ENCODE peak calls at places on chromosomes 6 and 20, in ten cellular contexts. One of them, this sample, is unnamed.
A peak's percentile ranks its signal among the peaks of the same experiment; 100 is the strongest.

GRCh38 chr6:107421696-107422256 is 37.6 kb downstream of the PDSS2 start:
- DNase-seq in GM23338: no peak
- DNase-seq in H7: no peak
- DNase-seq in breast epithelium: no peak
- DNase-seq in effector memory CD4-positive, alpha-beta T cell: no peak
- DNase-seq in pancreas: no peak
- DNase-seq in HL-60: no peak
- DNase-seq in brain microvascular endothelial cell: no peak
- DNase-seq in heart right ventricle: no peak
- DNase-seq in naive thymus-derived CD4-positive, alpha-beta T cell: no peak
- DNase-seq in this sample: no peak

GRCh38 chr6:39543117-39543516 is 182.1 kb downstream of the KIF6 start:
- DNase-seq in pancreas: no peak
- DNase-seq in H7: no peak
- DNase-seq in HL-60: no peak
- DNase-seq in effector memory CD4-positive, alpha-beta T cell: no peak
- DNase-seq in breast epithelium: no peak
- DNase-seq in brain microvascular endothelial cell: no peak
- DNase-seq in naive thymus-derived CD4-positive, alpha-beta T cell: no peak
- DNase-seq in heart right ventricle: peak; percentile 28
- DNase-seq in GM23338: no peak
- DNase-seq in this sample: no peak

GRCh38 chr6:108945686-108946158 is 97.5 kb downstream of the ARMC2 start:
- DNase-seq in effector memory CD4-positive, alpha-beta T cell: no peak
- DNase-seq in H7: peak; percentile 43
- DNase-seq in pancreas: peak; percentile 81
- DNase-seq in breast epithelium: no peak
- DNase-seq in naive thymus-derived CD4-positive, alpha-beta T cell: no peak
- DNase-seq in HL-60: no peak
- DNase-seq in brain microvascular endothelial cell: peak; percentile 35
- DNase-seq in heart right ventricle: peak; percentile 91
- DNase-seq in GM23338: peak; percentile 26
- DNase-seq in this sample: peak; percentile 93

GRCh38 chr6:24117016-24117415 is 9.0 kb upstream of the NRSN1 start:
- DNase-seq in pancreas: no peak
- DNase-seq in HL-60: no peak
- DNase-seq in H7: no peak
- DNase-seq in effector memory CD4-positive, alpha-beta T cell: no peak
- DNase-seq in breast epithelium: no peak
- DNase-seq in heart right ventricle: no peak
- DNase-seq in GM23338: no peak
- DNase-seq in naive thymus-derived CD4-positive, alpha-beta T cell: no peak
- DNase-seq in brain microvascular endothelial cell: no peak
- DNase-seq in this sample: no peak

GRCh38 chr6:138215071-138215470 is 3.2 kb downstream of the PBOV1 start:
- DNase-seq in naive thymus-derived CD4-positive, alpha-beta T cell: no peak
- DNase-seq in GM23338: no peak
- DNase-seq in HL-60: no peak
- DNase-seq in effector memory CD4-positive, alpha-beta T cell: no peak
- DNase-seq in heart right ventricle: no peak
- DNase-seq in pancreas: no peak
- DNase-seq in brain microvascular endothelial cell: no peak
- DNase-seq in H7: no peak
- DNase-seq in breast epithelium: no peak
- DNase-seq in this sample: no peak

GRCh38 chr6:116011520-116011919 is 49.2 kb downstream of the FRK start:
- DNase-seq in naive thymus-derived CD4-positive, alpha-beta T cell: no peak
- DNase-seq in pancreas: no peak
- DNase-seq in effector memory CD4-positive, alpha-beta T cell: no peak
- DNase-seq in breast epithelium: no peak
- DNase-seq in HL-60: no peak
- DNase-seq in heart right ventricle: no peak
- DNase-seq in brain microvascular endothelial cell: no peak
- DNase-seq in GM23338: no peak
- DNase-seq in H7: no peak
- DNase-seq in this sample: no peak

GRCh38 chr20:8132015-8132631 is at the start of gene PLCB1:
- DNase-seq in HL-60: no peak
- DNase-seq in naive thymus-derived CD4-positive, alpha-beta T cell: peak; percentile 70
- DNase-seq in effector memory CD4-positive, alpha-beta T cell: peak; percentile 77
- DNase-seq in H7: peak; percentile 92
- DNase-seq in heart right ventricle: peak; percentile 88
- DNase-seq in breast epithelium: peak; percentile 84
- DNase-seq in brain microvascular endothelial cell: peak; percentile 73
- DNase-seq in GM23338: peak; percentile 96
- DNase-seq in pancreas: peak; percentile 95
- DNase-seq in this sample: peak; percentile 92

GRCh38 chr6:110356778-110357177 is 1.4 kb downstream of the METTL24 start:
- DNase-seq in naive thymus-derived CD4-positive, alpha-beta T cell: no peak
- DNase-seq in effector memory CD4-positive, alpha-beta T cell: no peak
- DNase-seq in breast epithelium: no peak
- DNase-seq in brain microvascular endothelial cell: no peak
- DNase-seq in HL-60: no peak
- DNase-seq in heart right ventricle: no peak
- DNase-seq in H7: no peak
- DNase-seq in GM23338: peak; percentile 30
- DNase-seq in pancreas: no peak
- DNase-seq in this sample: no peak

GRCh38 chr6:21586760-21587181 is 6.8 kb upstream of the SOX4 start:
- DNase-seq in heart right ventricle: no peak
- DNase-seq in naive thymus-derived CD4-positive, alpha-beta T cell: no peak
- DNase-seq in breast epithelium: no peak
- DNase-seq in pancreas: peak; percentile 82
- DNase-seq in HL-60: no peak
- DNase-seq in H7: no peak
- DNase-seq in GM23338: no peak
- DNase-seq in effector memory CD4-positive, alpha-beta T cell: no peak
- DNase-seq in brain microvascular endothelial cell: no peak
- DNase-seq in this sample: no peak

GRCh38 chr20:37505263-37506165 is 15.5 kb upstream of the NNAT start:
- DNase-seq in breast epithelium: no peak
- DNase-seq in heart right ventricle: no peak
- DNase-seq in naive thymus-derived CD4-positive, alpha-beta T cell: no peak
- DNase-seq in pancreas: no peak
- DNase-seq in brain microvascular endothelial cell: no peak
- DNase-seq in HL-60: no peak
- DNase-seq in effector memory CD4-positive, alpha-beta T cell: no peak
- DNase-seq in H7: no peak
- DNase-seq in GM23338: no peak
- DNase-seq in this sample: no peak

GRCh38 chr20:10861619-10862018 is 187.8 kb upstream of the JAG1 start:
- DNase-seq in brain microvascular endothelial cell: no peak
- DNase-seq in breast epithelium: no peak
- DNase-seq in H7: no peak
- DNase-seq in naive thymus-derived CD4-positive, alpha-beta T cell: no peak
- DNase-seq in HL-60: no peak
- DNase-seq in pancreas: no peak
- DNase-seq in heart right ventricle: no peak
- DNase-seq in effector memory CD4-positive, alpha-beta T cell: no peak
- DNase-seq in GM23338: no peak
- DNase-seq in this sample: no peak

GRCh38 chr20:42067174-42067573 is 449.0 kb upstream of the CHD6 start:
- DNase-seq in pancreas: no peak
- DNase-seq in breast epithelium: no peak
- DNase-seq in GM23338: no peak
- DNase-seq in heart right ventricle: no peak
- DNase-seq in H7: no peak
- DNase-seq in effector memory CD4-positive, alpha-beta T cell: no peak
- DNase-seq in HL-60: no peak
- DNase-seq in naive thymus-derived CD4-positive, alpha-beta T cell: no peak
- DNase-seq in brain microvascular endothelial cell: no peak
- DNase-seq in this sample: no peak

GRCh38 chr6:43453831-43454230 is 1.5 kb downstream of the DLK2 start:
- DNase-seq in naive thymus-derived CD4-positive, alpha-beta T cell: no peak
- DNase-seq in heart right ventricle: no peak
- DNase-seq in pancreas: no peak
- DNase-seq in brain microvascular endothelial cell: no peak
- DNase-seq in HL-60: no peak
- DNase-seq in effector memory CD4-positive, alpha-beta T cell: no peak
- DNase-seq in breast epithelium: no peak
- DNase-seq in GM23338: no peak
- DNase-seq in H7: peak; percentile 10
- DNase-seq in this sample: no peak

GRCh38 chr6:4359108-4359710 is 223.8 kb upstream of the ECI2 start:
- DNase-seq in breast epithelium: no peak
- DNase-seq in effector memory CD4-positive, alpha-beta T cell: no peak
- DNase-seq in naive thymus-derived CD4-positive, alpha-beta T cell: no peak
- DNase-seq in H7: no peak
- DNase-seq in GM23338: no peak
- DNase-seq in heart right ventricle: no peak
- DNase-seq in pancreas: no peak
- DNase-seq in HL-60: no peak
- DNase-seq in brain microvascular endothelial cell: no peak
- DNase-seq in this sample: no peak

GRCh38 chr6:125742024-125742423 is 7.4 kb upstream of the HEY2 start:
- DNase-seq in pancreas: no peak
- DNase-seq in H7: no peak
- DNase-seq in GM23338: no peak
- DNase-seq in effector memory CD4-positive, alpha-beta T cell: no peak
- DNase-seq in brain microvascular endothelial cell: no peak
- DNase-seq in heart right ventricle: no peak
- DNase-seq in naive thymus-derived CD4-positive, alpha-beta T cell: no peak
- DNase-seq in breast epithelium: no peak
- DNase-seq in HL-60: no peak
- DNase-seq in this sample: no peak
- H3K27me3 ChIP-seq in pancreas: no peaks in the 10 kb centered on the region
- H3K27me3 ChIP-seq in H7: no peaks in the 10 kb centered on the region
- H3K27me3 ChIP-seq in GM23338: peaks cover 1% of the 10 kb centered on the region
- H3K27me3 ChIP-seq in effector memory CD4-positive, alpha-beta T cell: peaks cover 10% of the 10 kb centered on the region
- H3K27me3 ChIP-seq in brain microvascular endothelial cell: no peaks in the 10 kb centered on the region
- H3K27me3 ChIP-seq in heart right ventricle: peaks cover 63% of the 10 kb centered on the region
- H3K27me3 ChIP-seq in naive thymus-derived CD4-positive, alpha-beta T cell: no peaks in the 10 kb centered on the region
- H3K27me3 ChIP-seq in breast epithelium: no peaks in the 10 kb centered on the region
- H3K27me3 ChIP-seq in HL-60: peaks cover 34% of the 10 kb centered on the region
- H3K27me3 ChIP-seq in this sample: peaks cover 12% of the 10 kb centered on the region

GRCh38 chr6:100463685-100464161 is 998 bp downstream of the SIM1 start:
- DNase-seq in GM23338: peak; percentile 65
- DNase-seq in pancreas: no peak
- DNase-seq in HL-60: no peak
- DNase-seq in heart right ventricle: no peak
- DNase-seq in naive thymus-derived CD4-positive, alpha-beta T cell: no peak
- DNase-seq in brain microvascular endothelial cell: no peak
- DNase-seq in breast epithelium: no peak
- DNase-seq in H7: peak; percentile 56
- DNase-seq in effector memory CD4-positive, alpha-beta T cell: no peak
- DNase-seq in this sample: no peak

GRCh38 chr6:100461920-100462295 is 2.8 kb downstream of the SIM1 start:
- DNase-seq in heart right ventricle: no peak
- DNase-seq in brain microvascular endothelial cell: no peak
- DNase-seq in pancreas: no peak
- DNase-seq in effector memory CD4-positive, alpha-beta T cell: no peak
- DNase-seq in naive thymus-derived CD4-positive, alpha-beta T cell: no peak
- DNase-seq in H7: no peak
- DNase-seq in HL-60: no peak
- DNase-seq in breast epithelium: no peak
- DNase-seq in GM23338: no peak
- DNase-seq in this sample: no peak

GRCh38 chr6:100464162-100464851 is 414 bp downstream of the SIM1 start:
- DNase-seq in brain microvascular endothelial cell: no peak
- DNase-seq in HL-60: no peak
- DNase-seq in breast epithelium: no peak
- DNase-seq in pancreas: peak; percentile 76
- DNase-seq in H7: peak; percentile 77
- DNase-seq in heart right ventricle: no peak
- DNase-seq in effector memory CD4-positive, alpha-beta T cell: no peak
- DNase-seq in naive thymus-derived CD4-positive, alpha-beta T cell: no peak
- DNase-seq in GM23338: peak; percentile 44
- DNase-seq in this sample: no peak

GRCh38 chr6:100462396-100462795 is 2.3 kb downstream of the SIM1 start:
- DNase-seq in breast epithelium: no peak
- DNase-seq in naive thymus-derived CD4-positive, alpha-beta T cell: no peak
- DNase-seq in GM23338: no peak
- DNase-seq in H7: no peak
- DNase-seq in pancreas: no peak
- DNase-seq in effector memory CD4-positive, alpha-beta T cell: no peak
- DNase-seq in HL-60: no peak
- DNase-seq in brain microvascular endothelial cell: no peak
- DNase-seq in heart right ventricle: no peak
- DNase-seq in this sample: no peak

GRCh38 chr6:100462990-100463684 is 1.6 kb downstream of the SIM1 start:
- DNase-seq in breast epithelium: no peak
- DNase-seq in heart right ventricle: no peak
- DNase-seq in GM23338: peak; percentile 30
- DNase-seq in naive thymus-derived CD4-positive, alpha-beta T cell: no peak
- DNase-seq in HL-60: no peak
- DNase-seq in effector memory CD4-positive, alpha-beta T cell: no peak
- DNase-seq in pancreas: no peak
- DNase-seq in brain microvascular endothelial cell: no peak
- DNase-seq in H7: peak; percentile 18
- DNase-seq in this sample: no peak
- H3K27me3 ChIP-seq in breast epithelium: peaks cover 3% of the 10 kb centered on the region
- H3K27me3 ChIP-seq in heart right ventricle: peaks cover 100% of the 10 kb centered on the region
- H3K27me3 ChIP-seq in GM23338: peaks cover 100% of the 10 kb centered on the region
- H3K27me3 ChIP-seq in naive thymus-derived CD4-positive, alpha-beta T cell: peaks cover 33% of the 10 kb centered on the region
- H3K27me3 ChIP-seq in HL-60: peaks cover 83% of the 10 kb centered on the region
- H3K27me3 ChIP-seq in effector memory CD4-positive, alpha-beta T cell: peaks cover 82% of the 10 kb centered on the region
- H3K27me3 ChIP-seq in pancreas: no peaks in the 10 kb centered on the region
- H3K27me3 ChIP-seq in brain microvascular endothelial cell: peaks cover 95% of the 10 kb centered on the region
- H3K27me3 ChIP-seq in H7: peaks cover 99% of the 10 kb centered on the region
- H3K27me3 ChIP-seq in this sample: peaks cover 100% of the 10 kb centered on the region

GRCh38 chr20:38722708-38723068 is 1.6 kb upstream of the SLC32A1 start:
- DNase-seq in H7: peak; percentile 80
- DNase-seq in effector memory CD4-positive, alpha-beta T cell: no peak
- DNase-seq in heart right ventricle: no peak
- DNase-seq in GM23338: peak; percentile 65
- DNase-seq in naive thymus-derived CD4-positive, alpha-beta T cell: no peak
- DNase-seq in brain microvascular endothelial cell: no peak
- DNase-seq in breast epithelium: no peak
- DNase-seq in pancreas: no peak
- DNase-seq in HL-60: no peak
- DNase-seq in this sample: no peak
- H3K27me3 ChIP-seq in H7: peaks cover 95% of the 10 kb centered on the region
- H3K27me3 ChIP-seq in effector memory CD4-positive, alpha-beta T cell: peaks cover 64% of the 10 kb centered on the region
- H3K27me3 ChIP-seq in heart right ventricle: peaks cover 93% of the 10 kb centered on the region
- H3K27me3 ChIP-seq in GM23338: peaks cover 99% of the 10 kb centered on the region
- H3K27me3 ChIP-seq in naive thymus-derived CD4-positive, alpha-beta T cell: peaks cover 28% of the 10 kb centered on the region
- H3K27me3 ChIP-seq in brain microvascular endothelial cell: peaks cover 87% of the 10 kb centered on the region
- H3K27me3 ChIP-seq in breast epithelium: peaks cover 3% of the 10 kb centered on the region
- H3K27me3 ChIP-seq in pancreas: peaks cover 12% of the 10 kb centered on the region
- H3K27me3 ChIP-seq in HL-60: peaks cover 59% of the 10 kb centered on the region
- H3K27me3 ChIP-seq in this sample: peaks cover 73% of the 10 kb centered on the region

DNA sequence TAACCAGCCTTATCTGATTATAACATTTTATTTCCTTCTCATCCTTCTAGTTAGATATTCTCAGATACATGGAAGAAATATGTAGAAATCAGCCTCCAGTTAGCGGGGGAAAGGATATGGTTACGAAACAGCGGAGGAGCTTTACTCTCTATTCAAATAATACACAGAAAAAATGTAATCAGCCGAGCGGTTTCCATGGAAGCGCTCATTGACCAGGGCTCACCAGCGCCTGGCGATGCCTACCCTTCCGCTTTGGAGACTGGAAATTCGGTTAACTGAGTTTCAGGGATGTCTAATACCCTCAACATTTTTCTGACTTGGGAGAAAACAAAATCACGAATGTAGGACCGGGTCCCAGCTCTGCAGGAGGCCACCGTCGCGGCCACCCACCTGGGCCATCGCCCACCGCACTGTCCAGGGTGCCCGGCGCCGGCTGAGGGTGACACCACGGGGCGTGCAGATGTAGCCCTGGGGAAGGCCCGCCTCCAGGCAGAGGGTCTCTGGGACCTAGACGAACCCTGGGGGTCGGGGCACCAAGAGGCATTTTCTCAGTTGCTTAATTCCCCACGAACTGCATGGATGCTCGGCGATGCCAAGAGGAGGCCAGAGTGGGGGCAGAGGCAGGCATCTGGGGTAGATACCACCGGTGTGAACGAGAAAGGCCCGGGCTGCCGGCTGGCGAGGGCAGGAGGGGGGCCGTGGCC is 1.7 kb downstream of the PRR18 start:
- DNase-seq in GM23338: no peak
- DNase-seq in naive thymus-derived CD4-positive, alpha-beta T cell: no peak
- DNase-seq in H7: no peak
- DNase-seq in effector memory CD4-positive, alpha-beta T cell: no peak
- DNase-seq in brain microvascular endothelial cell: no peak
- DNase-seq in breast epithelium: no peak
- DNase-seq in pancreas: no peak
- DNase-seq in HL-60: no peak
- DNase-seq in heart right ventricle: no peak
- DNase-seq in this sample: no peak
- H3K27me3 ChIP-seq in GM23338: peaks cover 61% of the 10 kb centered on the region
- H3K27me3 ChIP-seq in naive thymus-derived CD4-positive, alpha-beta T cell: no peaks in the 10 kb centered on the region
- H3K27me3 ChIP-seq in H7: peaks cover 49% of the 10 kb centered on the region
- H3K27me3 ChIP-seq in effector memory CD4-positive, alpha-beta T cell: peaks cover 20% of the 10 kb centered on the region
- H3K27me3 ChIP-seq in brain microvascular endothelial cell: peaks cover 51% of the 10 kb centered on the region
- H3K27me3 ChIP-seq in breast epithelium: peaks cover 9% of the 10 kb centered on the region
- H3K27me3 ChIP-seq in pancreas: no peaks in the 10 kb centered on the region
- H3K27me3 ChIP-seq in HL-60: peaks cover 35% of the 10 kb centered on the region
- H3K27me3 ChIP-seq in heart right ventricle: peaks cover 87% of the 10 kb centered on the region
- H3K27me3 ChIP-seq in this sample: peaks cover 40% of the 10 kb centered on the region

This sample was measured in adrenal gland.